ENCODE peak calls at places on chromosomes 3 and 15, in ten cellular contexts. I is NCI-H1694 treated with DMSO at 0.1 percent for 48 hours; D is GM18507; T is CD8-positive, alpha-beta T cell; H is gastrocnemius medialis; R is dorsolateral prefrontal cortex; C is hypothalamus; U is C1 segment of cervical spinal cord; Z is stimulated activated CD8-positive, alpha-beta memory T cell treated with anti-CD3 and anti-CD28 coated beads, Interleukin-15, amount 100 ng/mL, for 48 hours; W is left lung. K is an unnamed sample.
A peak's percentile ranks its signal among the peaks of the same experiment; 100 is the strongest.

GRCh38 chr3:196694202-196694638 is 17.8 kb downstream of the CEP19 start:
- DNase-seq in I (peak; percentile 27), D (no peak), T (peak; percentile 31), H (no peak), R (no peak), C (no peak), U (no peak), Z (no peak), W (no peak), K (no peak)

GRCh38 chr3:126412841-126413692 is 18.4 kb downstream of the CFAP100 start:
- DNase-seq in I (no peak), D (no peak), T (no peak), H (no peak), R (no peak), C (no peak), U (no peak), Z (no peak), W (no peak), K (no peak)

GRCh38 chr3:58073315-58074125 is 65.3 kb downstream of the FLNB start:
- DNase-seq in I (no peak), D (no peak), T (no peak), H (no peak), R (no peak), C (no peak), U (no peak), Z (no peak), W (no peak), K (no peak)

GRCh38 chr3:36695769-36696137 is 68.6 kb downstream of the DCLK3 start:
- DNase-seq in I (no peak), D (no peak), T (no peak), H (no peak), R (no peak), C (no peak), U (no peak), Z (no peak), W (no peak), K (no peak)

GRCh38 chr3:126546549-126547239 is 12.0 kb downstream of the C3orf22 start:
- DNase-seq in I (no peak), D (no peak), T (no peak), H (no peak), R (no peak), C (no peak), U (no peak), Z (no peak), W (no peak), K (no peak)

GRCh38 chr15:31660800-31661199 is 334.2 kb downstream of the KLF13 start:
- DNase-seq in I (peak; percentile 0), D (no peak), T (no peak), H (no peak), R (no peak), C (no peak), U (no peak), Z (no peak), W (no peak), K (no peak)

GRCh38 chr3:66206806-66207205 is 14.0 kb upstream of the SLC25A26 start:
- DNase-seq in I (no peak), D (no peak), T (no peak), H (no peak), R (no peak), C (no peak), U (no peak), Z (no peak), W (no peak), K (no peak)

GRCh38 chr15:63260786-63261185 is 16.6 kb upstream of the APH1B start:
- DNase-seq in I (no peak), D (no peak), T (no peak), H (no peak), R (no peak), C (no peak), U (no peak), Z (no peak), W (no peak), K (no peak)

GRCh38 chr3:192494176-192494575 is 233.2 kb downstream of the FGF12 start:
- DNase-seq in I (no peak), D (no peak), T (no peak), H (no peak), R (no peak), C (no peak), U (no peak), Z (no peak), W (no peak), K (no peak)